ENCODE peak calls at places on chromosomes 11 and 22, in ten cellular contexts. U, S, J, X, H, W, V, Z, N and K are unnamed samples.

GRCh38 chr22:50526849-50527801 is 1.7 kb upstream of the SCO2 start:
- DNase-seq in U (peak), S (peak), J (no peak), X (peak), H (no peak), W (no peak), V (no peak), Z (peak), N (no peak), K (no peak)

GRCh38 chr22:42685941-42686666 is 34.6 kb downstream of the A4GALT start:
- DNase-seq in U (peak), S (no peak), J (no peak), X (peak), H (peak), W (no peak), V (no peak), Z (peak), N (no peak), K (no peak)

GRCh38 chr22:42869888-42870480 is 12.9 kb upstream of the ARFGAP3 start:
- DNase-seq in U (no peak), S (no peak), J (no peak), X (no peak), H (no peak), W (no peak), V (no peak), Z (peak), N (no peak), K (no peak)

GRCh38 chr11:9906043-9906791 is 242.3 kb downstream of the SWAP70 start:
- DNase-seq in U (no peak), S (no peak), J (no peak), X (no peak), H (no peak), W (no peak), V (no peak), Z (no peak), N (peak), K (peak)

GRCh38 chr22:35600466-35600865 is 16.7 kb downstream of the MB start:
- DNase-seq in U (no peak), S (no peak), J (no peak), X (no peak), H (no peak), W (no peak), V (no peak), Z (no peak), N (no peak), K (no peak)

GRCh38 chr11:65217441-65218423 is 36.0 kb downstream of the CAPN1 start:
- DNase-seq in U (no peak), S (no peak), J (no peak), X (no peak), H (no peak), W (no peak), V (no peak), Z (no peak), N (no peak), K (no peak)

GRCh38 chr11:130023204-130023603 is 20.6 kb upstream of the PRDM10 start:
- DNase-seq in U (no peak), S (no peak), J (no peak), X (no peak), H (no peak), W (no peak), V (no peak), Z (no peak), N (no peak), K (no peak)

GRCh38 chr11:11070976-11071375 is 213.1 kb upstream of the ZBED5 start:
- DNase-seq in U (no peak), S (no peak), J (no peak), X (no peak), H (no peak), W (no peak), V (no peak), Z (no peak), N (no peak), K (no peak)

GRCh38 chr11:56693428-56693827 is 5.5 kb upstream of the OR9G1 start:
- DNase-seq in U (no peak), S (no peak), J (no peak), X (no peak), H (no peak), W (no peak), V (no peak), Z (no peak), N (no peak), K (no peak)

GRCh38 chr11:2927851-2928604 is 1.2 kb downstream of the PHLDA2 start:
- DNase-seq in U (no peak), S (no peak), J (no peak), X (peak), H (no peak), W (no peak), V (no peak), Z (peak), N (no peak), K (no peak)

GRCh38 chr11:108562746-108563581 is 30.6 kb downstream of the EXPH5 start:
- DNase-seq in U (no peak), S (no peak), J (no peak), X (no peak), H (no peak), W (no peak), V (no peak), Z (no peak), N (no peak), K (no peak)

GRCh38 chr22:37314315-37315046 is 32.2 kb downstream of the CYTH4 start:
- DNase-seq in U (no peak), S (peak), J (no peak), X (no peak), H (no peak), W (no peak), V (no peak), Z (no peak), N (no peak), K (no peak)

GRCh38 chr22:43726964-43727543 is 85.1 kb downstream of the EFCAB6 start:
- DNase-seq in U (no peak), S (no peak), J (no peak), X (no peak), H (no peak), W (no peak), V (no peak), Z (no peak), N (no peak), K (no peak)

GRCh38 chr11:85299247-85299646 is 327.9 kb downstream of the DLG2 start:
- DNase-seq in U (no peak), S (no peak), J (no peak), X (no peak), H (no peak), W (no peak), V (no peak), Z (no peak), N (no peak), K (no peak)

GRCh38 chr22:17436981-17437410 is 67.7 kb downstream of the CECR2 start:
- DNase-seq in U (no peak), S (no peak), J (no peak), X (no peak), H (no peak), W (no peak), V (no peak), Z (no peak), N (no peak), K (no peak)

GRCh38 chr22:33823552-33823951 is 96.7 kb downstream of the LARGE1 start:
- DNase-seq in U (no peak), S (no peak), J (no peak), X (no peak), H (no peak), W (no peak), V (no peak), Z (no peak), N (no peak), K (no peak)

GRCh38 chr22:30433773-30434172 is 8.2 kb downstream of the MTFP1 start:
- DNase-seq in U (no peak), S (no peak), J (no peak), X (no peak), H (no peak), W (no peak), V (no peak), Z (no peak), N (no peak), K (no peak)

GRCh38 chr11:122697636-122698167 is 42.2 kb downstream of the UBASH3B start:
- DNase-seq in U (no peak), S (peak), J (no peak), X (peak), H (no peak), W (no peak), V (no peak), Z (no peak), N (no peak), K (no peak)

GRCh38 chr22:26143801-26144325 is 25.4 kb upstream of the SEZ6L start:
- DNase-seq in U (no peak), S (no peak), J (no peak), X (no peak), H (no peak), W (no peak), V (no peak), Z (no peak), N (no peak), K (no peak)

GRCh38 chr11:58059011-58059358 is 28.2 kb downstream of the OR6Q1 start:
- DNase-seq in U (no peak), S (no peak), J (no peak), X (no peak), H (no peak), W (no peak), V (no peak), Z (no peak), N (no peak), K (no peak)

GRCh38 chr22:45261407-45262088 is 20.9 kb upstream of the KIAA0930 start:
- DNase-seq in U (peak), S (no peak), J (no peak), X (peak), H (no peak), W (peak), V (no peak), Z (no peak), N (no peak), K (no peak)

GRCh38 chr11:87347441-87347840 is 309.7 kb downstream of the TMEM135 start:
- DNase-seq in U (no peak), S (no peak), J (no peak), X (no peak), H (no peak), W (no peak), V (no peak), Z (no peak), N (no peak), K (no peak)

GRCh38 chr11:75968021-75968685 is 153.1 kb downstream of the UVRAG start:
- DNase-seq in U (no peak), S (no peak), J (no peak), X (no peak), H (no peak), W (no peak), V (no peak), Z (no peak), N (no peak), K (no peak)

GRCh38 chr22:24494535-24495364 is at the start of gene UPB1:
- DNase-seq in U (no peak), S (no peak), J (no peak), X (peak), H (no peak), W (no peak), V (no peak), Z (no peak), N (no peak), K (no peak)

GRCh38 chr11:2298131-2298794 is 3.5 kb downstream of the C11orf21 start:
- DNase-seq in U (no peak), S (peak), J (no peak), X (no peak), H (no peak), W (no peak), V (no peak), Z (no peak), N (no peak), K (no peak)

GRCh38 chr11:2792376-2793250 is 92.8 kb upstream of the KCNQ1OT1 start:
- DNase-seq in U (peak), S (no peak), J (no peak), X (no peak), H (no peak), W (no peak), V (no peak), Z (peak), N (no peak), K (no peak)

GRCh38 chr22:45073064-45073463 is 63.3 kb upstream of the PHF21B start:
- DNase-seq in U (no peak), S (no peak), J (no peak), X (no peak), H (no peak), W (no peak), V (no peak), Z (no peak), N (no peak), K (no peak)